ENCODE peak calls at places on chromosomes 4 and X, in ten cellular contexts. P, S, O, Z, F, G, E, J, T and M are unnamed samples. For H3K9me3, the result is how much of the 10 kb centered on the place peaks cover.

GRCh38 chr4:100695871-100696270 is 178.0 kb upstream of the EMCN start:
- DNase-seq in O (no peak), S (no peak), P (no peak), Z (no peak), G (no peak), F (no peak), T (no peak), J (no peak), E (no peak), M (no peak)

GRCh38 chr4:189185810-189186432 is 754.8 kb upstream of the FRG1 start:
- DNase-seq in O (no peak), P (no peak), F (no peak), T (no peak), Z (no peak), E (peak), S (no peak), G (no peak), J (no peak), M (no peak)

GRCh38 chrX:48558270-48558669 is 16.0 kb upstream of the RBM3 start:
- DNase-seq in G (no peak), J (no peak), O (no peak), Z (no peak), T (peak), S (no peak), E (no peak), P (no peak), F (no peak), M (no peak)

GRCh38 chr4:17958185-17958584 is 63.4 kb downstream of the LCORL start:
- DNase-seq in Z (no peak), E (no peak), S (no peak), F (no peak), J (no peak), O (no peak), P (no peak), G (no peak), T (no peak), M (no peak)

GRCh38 chr4:25703731-25704388 is 48.2 kb downstream of the SLC34A2 start:
- DNase-seq in O (no peak), J (no peak), T (no peak), F (no peak), Z (no peak), G (no peak), E (no peak), P (no peak), S (no peak), M (no peak)

GRCh38 chr4:153809307-153809706 is 20.4 kb upstream of the SFRP2 start:
- DNase-seq in S (no peak), F (no peak), J (no peak), E (no peak), G (no peak), T (no peak), Z (no peak), O (no peak), P (no peak), M (no peak)

GRCh38 chr4:148923881-148924280 is 481.7 kb upstream of the NR3C2 start:
- DNase-seq in G (no peak), P (no peak), J (no peak), T (no peak), F (no peak), Z (no peak), E (no peak), S (no peak), O (no peak), M (no peak)

GRCh38 chr4:98700630-98701029 is 42.2 kb upstream of the TSPAN5 start:
- DNase-seq in G (no peak), O (no peak), S (no peak), E (no peak), F (no peak), J (no peak), Z (no peak), P (no peak), T (no peak), M (no peak)

GRCh38 chr4:96983830-96984229 is 1143.9 kb downstream of the PDHA2 start:
- DNase-seq in Z (no peak), S (no peak), P (no peak), E (no peak), F (no peak), G (no peak), O (no peak), T (no peak), J (no peak), M (no peak)

GRCh38 chr4:87851332-87851731 is 18.6 kb downstream of the MEPE start:
- DNase-seq in T (no peak), S (no peak), Z (no peak), F (no peak), E (no peak), P (no peak), O (no peak), G (no peak), J (no peak), M (no peak)

GRCh38 chrX:102712216-102712966 is at the start of gene GPRASP2:
- DNase-seq in S (no peak), P (peak), E (peak), T (no peak), J (peak), G (no peak), O (peak), Z (peak), F (no peak), M (no peak)

GRCh38 chr4:144740316-144740715 is 94.4 kb downstream of the HHIP start:
- DNase-seq in T (no peak), E (no peak), O (no peak), Z (no peak), P (no peak), F (no peak), S (no peak), G (no peak), J (no peak), M (no peak)

GRCh38 chr4:166501941-166502382 is 628.9 kb downstream of the TLL1 start:
- DNase-seq in J (no peak), T (peak), Z (no peak), G (no peak), O (no peak), E (peak), P (no peak), F (no peak), S (no peak), M (no peak)

GRCh38 chrX:1400731-1401471 is 9.0 kb upstream of the SLC25A6 start:
- DNase-seq in P (peak), O (peak), F (no peak), T (no peak), J (peak), S (no peak), E (peak), G (no peak), Z (no peak), M (no peak)

GRCh38 chr4:145898926-145899531 is 39.6 kb downstream of the ZNF827 start:
- DNase-seq in G (no peak), J (no peak), S (no peak), P (no peak), E (no peak), T (no peak), O (no peak), F (no peak), Z (no peak), M (no peak)

GRCh38 chrX:45767021-45767491 is 566.4 kb upstream of the DIPK2B start:
- DNase-seq in Z (no peak), J (no peak), O (no peak), P (no peak), T (peak), G (no peak), F (no peak), E (no peak), S (no peak), M (no peak)

GRCh38 chr4:112916868-112917267 is 132.6 kb upstream of the ANK2 start:
- DNase-seq in O (no peak), J (no peak), S (no peak), T (peak), Z (no peak), F (no peak), G (no peak), E (no peak), P (no peak), M (no peak)

GRCh38 chr4:54556081-54556480 is 101.7 kb upstream of the KIT start:
- DNase-seq in G (no peak), J (no peak), F (no peak), S (no peak), Z (no peak), T (no peak), P (no peak), O (no peak), E (no peak), M (no peak)

GRCh38 chrX:38704146-38704882 is 96.9 kb upstream of the MID1IP1 start:
- DNase-seq in P (no peak), T (no peak), O (no peak), J (no peak), E (no peak), Z (no peak), S (no peak), F (no peak), G (no peak), M (no peak)

GRCh38 chr4:118942465-118942864 is 53.8 kb downstream of the SYNPO2 start:
- DNase-seq in S (no peak), P (no peak), E (no peak), J (no peak), G (no peak), F (no peak), T (no peak), O (no peak), Z (no peak), M (no peak)

GRCh38 chr4:87679449-87680169 is 29.5 kb downstream of the DMP1 start:
- DNase-seq in E (peak), O (no peak), S (no peak), F (no peak), G (no peak), P (no peak), Z (no peak), J (no peak), T (peak), M (no peak)

GRCh38 chr4:109072595-109072994 is 229.9 kb downstream of the COL25A1 start:
- DNase-seq in J (no peak), T (peak), Z (no peak), E (no peak), O (no peak), G (no peak), S (no peak), P (no peak), F (no peak), M (no peak)

GRCh38 chr4:150722908-150723362 is 141.0 kb downstream of the MAB21L2 start:
- DNase-seq in T (peak), F (peak), G (no peak), S (no peak), E (peak), O (peak), P (peak), J (peak), Z (peak), M (no peak)

GRCh38 chrX:25175171-25175570 is 159.4 kb upstream of the ARX start:
- DNase-seq in E (no peak), G (no peak), S (no peak), Z (no peak), F (no peak), T (no peak), J (no peak), P (no peak), O (no peak), M (no peak)

GRCh38 chr4:81481151-81481550 is 9.4 kb upstream of the RASGEF1B start:
- DNase-seq in P (no peak), Z (no peak), T (no peak), S (no peak), F (no peak), J (no peak), G (no peak), E (no peak), O (no peak), M (no peak)

GRCh38 chrX:150508018-150508417 is 60.4 kb upstream of the MTM1 start:
- DNase-seq in S (no peak), O (no peak), G (no peak), F (no peak), T (no peak), Z (no peak), J (no peak), P (peak), E (no peak), M (no peak)

GRCh38 chr4:687048-687974 is 1.6 kb downstream of the SLC49A3 start:
- DNase-seq in Z (peak), J (peak), P (peak), O (peak), G (no peak), S (no peak), E (peak), F (peak), T (peak), M (no peak)

GRCh38 chr4:185779520-185779919 is 32.5 kb downstream of the SORBS2 start:
- DNase-seq in P (no peak), E (no peak), Z (no peak), F (no peak), S (no peak), G (no peak), T (no peak), O (no peak), J (no peak), M (no peak)

GRCh38 chr4:86497980-86498379 is 96.1 kb upstream of the PTPN13 start:
- DNase-seq in Z (peak), T (no peak), O (no peak), P (no peak), G (no peak), S (no peak), F (no peak), J (no peak), E (peak), M (no peak)

GRCh38 chr4:156321203-156321602 is 367.5 kb upstream of the CTSO start:
- DNase-seq in S (no peak), J (no peak), P (no peak), Z (no peak), T (peak), F (no peak), O (no peak), E (no peak), G (no peak), M (no peak)

GRCh38 chrX:16807976-16808542 is 21.8 kb downstream of the TXLNG start:
- DNase-seq in Z (no peak), P (no peak), G (no peak), E (no peak), T (peak), F (no peak), O (no peak), S (no peak), J (no peak), M (no peak)

GRCh38 chr4:183082053-183082452 is 17.0 kb upstream of the WWC2 start:
- DNase-seq in O (no peak), S (no peak), Z (no peak), E (no peak), J (no peak), P (no peak), F (no peak), G (no peak), T (no peak), M (no peak)

GRCh38 chr4:3407930-3408792 is 33.6 kb upstream of the HGFAC start:
- DNase-seq in O (no peak), P (peak), F (peak), G (no peak), E (peak), Z (no peak), J (no peak), T (no peak), S (no peak), M (no peak)

GRCh38 chr4:121679267-121679666 is 17.5 kb downstream of the ANXA5 start:
- DNase-seq in Z (no peak), S (no peak), J (no peak), G (no peak), E (no peak), F (no peak), P (no peak), O (no peak), T (no peak), M (no peak)

GRCh38 chrX:155953055-155953454 is 44.4 kb upstream of the IL9R start:
- DNase-seq in P (no peak), S (no peak), T (no peak), E (no peak), Z (no peak), F (no peak), J (no peak), O (no peak), G (no peak), M (no peak)
- H3K9me3 ChIP-seq in P (under half), S (under half), T (under half), E (under half), Z (under half), F (under half), J (under half), O (under half), G (under half), M (under half)

DNA sequence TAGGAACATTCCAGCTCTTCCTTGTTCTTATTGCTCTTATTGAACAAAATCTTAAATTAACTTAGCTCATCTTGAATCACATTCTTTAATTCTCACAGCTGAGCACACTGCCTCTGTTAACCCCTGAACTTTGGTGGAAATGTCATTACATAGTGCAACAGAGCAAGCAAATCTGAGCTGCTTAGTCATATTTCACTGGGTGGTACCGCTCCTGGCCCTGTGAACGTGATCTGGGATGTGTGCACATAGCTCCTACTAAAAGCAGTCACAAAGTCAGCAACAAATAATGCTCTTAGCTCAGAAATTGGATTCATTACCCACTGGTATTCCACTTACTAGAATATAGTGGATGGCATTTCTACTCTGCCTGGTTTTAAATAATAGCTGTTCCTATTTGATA is 27.9 kb downstream of the ARHGEF6 start:
- DNase-seq in G (no peak), P (peak), S (no peak), O (no peak), T (peak), E (no peak), Z (no peak), J (no peak), F (no peak), M (no peak)
- H3K9me3 ChIP-seq in G (under half), P (under half), S (under half), O (under half), T (under half), E (under half), Z (under half), J (under half), F (under half), M (under half)

GRCh38 chr4:117845270-117845669 is 189.0 kb upstream of the NDST3 start:
- DNase-seq in G (no peak), Z (no peak), S (no peak), F (no peak), T (no peak), O (no peak), P (no peak), E (no peak), J (no peak), M (no peak)

GRCh38 chr4:117847849-117848248 is 186.4 kb upstream of the NDST3 start:
- DNase-seq in T (no peak), S (no peak), G (no peak), Z (no peak), J (no peak), E (no peak), O (no peak), F (no peak), P (no peak), M (no peak)
- H3K9me3 ChIP-seq in T (under half), S (under half), G (under half), Z (under half), J (under half), E (under half), O (under half), F (under half), P (under half), M (under half)

GRCh38 chr4:71944956-71945355 is 86.8 kb upstream of the NPFFR2 start:
- DNase-seq in Z (no peak), O (no peak), J (no peak), T (no peak), G (no peak), P (no peak), F (no peak), E (no peak), S (no peak), M (no peak)

GRCh38 chr4:71941001-71941400 is 90.8 kb upstream of the NPFFR2 start:
- DNase-seq in T (no peak), E (peak), J (no peak), S (no peak), G (no peak), F (no peak), O (no peak), Z (no peak), P (no peak), M (no peak)

DNA sequence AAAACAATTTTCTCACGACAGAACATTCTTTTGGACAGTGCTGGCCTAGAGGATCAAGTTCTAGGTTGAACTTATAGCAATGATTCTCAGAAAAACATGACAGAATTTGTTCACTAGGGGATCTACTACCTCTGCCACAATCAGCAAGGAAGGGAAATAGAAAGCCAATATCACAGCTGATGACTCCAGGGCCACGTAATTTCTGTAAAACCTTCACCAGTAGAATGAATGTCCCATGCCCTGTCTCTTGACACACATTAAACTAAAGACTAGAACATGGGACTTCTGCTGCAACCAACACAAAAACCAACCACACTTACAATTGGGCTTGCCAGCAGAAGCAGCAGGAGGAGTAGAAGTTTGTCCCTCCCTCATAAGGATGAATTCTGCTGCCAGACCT is 86.0 kb upstream of the NPFFR2 start:
- DNase-seq in E (no peak), Z (no peak), F (no peak), O (no peak), J (no peak), S (no peak), G (no peak), P (no peak), T (no peak), M (no peak)
- H3K9me3 ChIP-seq in E (half or more), Z (under half), F (under half), O (under half), J (under half), S (under half), G (under half), P (under half), T (under half), M (under half)

GRCh38 chr4:49058306-49058705 is 72.2 kb downstream of the CWH43 start:
- DNase-seq in E (no peak), S (no peak), F (no peak), P (no peak), O (no peak), T (no peak), J (no peak), G (no peak), Z (no peak), M (no peak)
- H3K9me3 ChIP-seq in E (half or more), S (under half), F (under half), P (under half), O (under half), T (under half), J (under half), G (under half), Z (under half), M (under half)

GRCh38 chr4:29708473-29708872 is 1011.7 kb upstream of the PCDH7 start:
- DNase-seq in O (no peak), P (no peak), E (no peak), Z (no peak), J (no peak), F (no peak), G (no peak), S (no peak), T (peak), M (no peak)
- H3K9me3 ChIP-seq in O (under half), P (under half), E (under half), Z (under half), J (under half), F (under half), G (under half), S (under half), T (under half), M (under half)

DNA sequence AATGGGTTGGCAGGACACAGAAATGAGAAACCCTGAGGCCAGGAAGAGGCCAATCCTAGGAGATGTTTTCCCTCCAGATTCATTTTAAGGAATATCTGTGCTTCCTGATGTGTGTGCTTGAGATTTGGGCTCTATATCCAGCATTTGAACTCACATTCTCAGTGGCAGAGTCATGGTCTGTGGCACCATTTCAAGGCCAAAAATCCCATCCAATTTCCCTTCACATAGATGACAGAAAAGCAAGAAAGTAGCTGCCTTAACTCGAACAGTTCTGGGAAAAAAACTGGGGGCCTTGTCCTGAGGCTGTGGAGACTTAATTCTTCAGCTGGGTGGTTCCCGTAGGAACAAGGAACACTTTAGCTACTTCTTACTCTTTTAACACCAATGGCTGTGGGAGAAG is 27.4 kb downstream of the TAF7L start:
- DNase-seq in G (no peak), S (no peak), J (no peak), O (no peak), T (peak), Z (no peak), P (no peak), E (no peak), F (no peak), M (no peak)
- H3K9me3 ChIP-seq in G (under half), S (under half), J (under half), O (under half), T (under half), Z (under half), P (under half), E (under half), F (under half), M (under half)

GRCh38 chr4:40418430-40419230 is 83.5 kb downstream of the CHRNA9 start:
- DNase-seq in F (no peak), J (no peak), Z (no peak), E (no peak), G (no peak), P (no peak), O (no peak), S (no peak), T (no peak), M (no peak)

GRCh38 chr4:40419231-40419912 is 84.2 kb downstream of the CHRNA9 start:
- DNase-seq in J (no peak), T (no peak), S (no peak), P (no peak), G (no peak), Z (no peak), E (no peak), F (no peak), O (no peak), M (no peak)

GRCh38 chr4:40417941-40418340 is 82.8 kb downstream of the CHRNA9 start:
- DNase-seq in P (no peak), E (no peak), J (no peak), Z (no peak), F (no peak), O (no peak), T (no peak), G (no peak), S (no peak), M (no peak)

GRCh38 chr4:40413396-40413795 is 78.3 kb downstream of the CHRNA9 start:
- DNase-seq in P (no peak), S (no peak), E (no peak), O (no peak), Z (no peak), G (no peak), F (no peak), T (no peak), J (no peak), M (no peak)

GRCh38 chr4:40414673-40415072 is 79.5 kb downstream of the CHRNA9 start:
- DNase-seq in F (no peak), Z (no peak), T (no peak), S (no peak), J (no peak), O (no peak), P (no peak), G (no peak), E (no peak), M (no peak)
- H3K9me3 ChIP-seq in F (under half), Z (under half), T (under half), S (under half), J (under half), O (under half), P (under half), G (under half), E (under half), M (under half)